ENCODE peak calls at places on chromosomes 3 and 15, in five cellular contexts. One of them, this sample, is unnamed.

GRCh38 chr3:178001670-178002101 is 534.5 kb upstream of the KCNMB2 start:
- DNase-seq in hepatocyte: no peak
- DNase-seq in left ventricle myocardium inferior: no peak
- DNase-seq in Peyer's patch: no peak
- DNase-seq in uterus: no peak
- DNase-seq in this sample: no peak

GRCh38 chr15:43215961-43216360 is 4.9 kb downstream of the EPB42 start:
- DNase-seq in hepatocyte: no peak
- DNase-seq in left ventricle myocardium inferior: no peak
- DNase-seq in Peyer's patch: no peak
- DNase-seq in uterus: no peak
- DNase-seq in this sample: no peak

GRCh38 chr15:60399931-60400330 is 2.1 kb upstream of the ANXA2 start:
- DNase-seq in hepatocyte: no peak
- DNase-seq in left ventricle myocardium inferior: no peak
- DNase-seq in Peyer's patch: no peak
- DNase-seq in uterus: no peak
- DNase-seq in this sample: no peak

GRCh38 chr15:31013863-31014607 is 22.6 kb upstream of the MTMR10 start:
- DNase-seq in hepatocyte: no peak
- DNase-seq in left ventricle myocardium inferior: no peak
- DNase-seq in Peyer's patch: no peak
- DNase-seq in uterus: no peak
- DNase-seq in this sample: no peak

GRCh38 chr15:59611277-59612260 is at the start of gene GCNT3:
- DNase-seq in hepatocyte: peak
- DNase-seq in left ventricle myocardium inferior: no peak
- DNase-seq in Peyer's patch: no peak
- DNase-seq in uterus: no peak
- DNase-seq in this sample: no peak

GRCh38 chr3:131503328-131503650 is 518 bp upstream of the MRPL3 start:
- DNase-seq in hepatocyte: no peak
- DNase-seq in left ventricle myocardium inferior: no peak
- DNase-seq in Peyer's patch: no peak
- DNase-seq in uterus: no peak
- DNase-seq in this sample: no peak

GRCh38 chr15:42104095-42104891 is 9.9 kb upstream of the PLA2G4D start:
- DNase-seq in hepatocyte: no peak
- DNase-seq in left ventricle myocardium inferior: no peak
- DNase-seq in Peyer's patch: no peak
- DNase-seq in uterus: no peak
- DNase-seq in this sample: no peak

GRCh38 chr15:40595773-40596172 is 1.7 kb downstream of the KNL1 start:
- DNase-seq in hepatocyte: no peak
- DNase-seq in left ventricle myocardium inferior: no peak
- DNase-seq in Peyer's patch: no peak
- DNase-seq in uterus: no peak
- DNase-seq in this sample: no peak

GRCh38 chr3:36489106-36489505 is 108.8 kb downstream of the STAC start:
- DNase-seq in hepatocyte: no peak
- DNase-seq in left ventricle myocardium inferior: no peak
- DNase-seq in Peyer's patch: no peak
- DNase-seq in uterus: no peak
- DNase-seq in this sample: no peak

GRCh38 chr3:8606666-8607065 is 37.9 kb downstream of the SSUH2 start:
- DNase-seq in hepatocyte: no peak
- DNase-seq in left ventricle myocardium inferior: no peak
- DNase-seq in Peyer's patch: no peak
- DNase-seq in uterus: no peak
- DNase-seq in this sample: no peak

GRCh38 chr3:11140054-11140712 is 14.1 kb upstream of the HRH1 start:
- DNase-seq in hepatocyte: peak
- DNase-seq in left ventricle myocardium inferior: no peak
- DNase-seq in Peyer's patch: peak
- DNase-seq in uterus: no peak
- DNase-seq in this sample: no peak

GRCh38 chr3:184459355-184459754 is 79.5 kb downstream of the CHRD start:
- DNase-seq in hepatocyte: no peak
- DNase-seq in left ventricle myocardium inferior: no peak
- DNase-seq in Peyer's patch: no peak
- DNase-seq in uterus: no peak
- DNase-seq in this sample: no peak

GRCh38 chr3:195061756-195062655 is 209.0 kb downstream of the XXYLT1 start:
- DNase-seq in hepatocyte: no peak
- DNase-seq in left ventricle myocardium inferior: no peak
- DNase-seq in Peyer's patch: peak
- DNase-seq in uterus: no peak
- DNase-seq in this sample: no peak

GRCh38 chr3:187919990-187920389 is 174.7 kb upstream of the BCL6 start:
- DNase-seq in hepatocyte: no peak
- DNase-seq in left ventricle myocardium inferior: no peak
- DNase-seq in Peyer's patch: no peak
- DNase-seq in uterus: no peak
- DNase-seq in this sample: no peak

GRCh38 chr15:64877435-64877834 is 34.3 kb upstream of the ANKDD1A start:
- DNase-seq in hepatocyte: no peak
- DNase-seq in left ventricle myocardium inferior: peak
- DNase-seq in Peyer's patch: no peak
- DNase-seq in uterus: peak
- DNase-seq in this sample: no peak

GRCh38 chr3:170776887-170777551 is 93.0 kb downstream of the RPL22L1 start:
- DNase-seq in hepatocyte: no peak
- DNase-seq in left ventricle myocardium inferior: no peak
- DNase-seq in Peyer's patch: no peak
- DNase-seq in uterus: no peak
- DNase-seq in this sample: no peak

GRCh38 chr3:126350502-126351085 is 6.6 kb downstream of the KLF15 start:
- DNase-seq in hepatocyte: no peak
- DNase-seq in left ventricle myocardium inferior: no peak
- DNase-seq in Peyer's patch: peak
- DNase-seq in uterus: peak
- DNase-seq in this sample: no peak

GRCh38 chr15:77144492-77145070 is 73.7 kb upstream of the TSPAN3 start:
- DNase-seq in hepatocyte: peak
- DNase-seq in left ventricle myocardium inferior: no peak
- DNase-seq in Peyer's patch: no peak
- DNase-seq in uterus: no peak
- DNase-seq in this sample: no peak

GRCh38 chr3:11953350-11953749 is 50.8 kb upstream of the SYN2 start:
- DNase-seq in hepatocyte: no peak
- DNase-seq in left ventricle myocardium inferior: no peak
- DNase-seq in Peyer's patch: no peak
- DNase-seq in uterus: no peak
- DNase-seq in this sample: no peak

GRCh38 chr3:31277582-31277981 is 255.1 kb upstream of the STT3B start:
- DNase-seq in hepatocyte: no peak
- DNase-seq in left ventricle myocardium inferior: no peak
- DNase-seq in Peyer's patch: no peak
- DNase-seq in uterus: no peak
- DNase-seq in this sample: no peak

GRCh38 chr3:165233521-165234195 is 37.5 kb upstream of the SLITRK3 start:
- DNase-seq in hepatocyte: peak
- DNase-seq in left ventricle myocardium inferior: no peak
- DNase-seq in Peyer's patch: no peak
- DNase-seq in uterus: no peak
- DNase-seq in this sample: peak

GRCh38 chr3:66038726-66039589 is at the start of gene MAGI1:
- DNase-seq in hepatocyte: peak
- DNase-seq in left ventricle myocardium inferior: peak
- DNase-seq in Peyer's patch: peak
- DNase-seq in uterus: peak
- DNase-seq in this sample: peak

GRCh38 chr3:100076544-100077529 is 37.5 kb downstream of the FILIP1L start:
- DNase-seq in hepatocyte: peak
- DNase-seq in left ventricle myocardium inferior: no peak
- DNase-seq in Peyer's patch: no peak
- DNase-seq in uterus: no peak
- DNase-seq in this sample: no peak

GRCh38 chr15:25905140-25905539 is 42.0 kb upstream of the ATP10A start:
- DNase-seq in hepatocyte: no peak
- DNase-seq in left ventricle myocardium inferior: no peak
- DNase-seq in Peyer's patch: no peak
- DNase-seq in uterus: no peak
- DNase-seq in this sample: no peak

GRCh38 chr3:178482981-178483380 is 53.3 kb upstream of the KCNMB2 start:
- DNase-seq in hepatocyte: no peak
- DNase-seq in left ventricle myocardium inferior: no peak
- DNase-seq in Peyer's patch: no peak
- DNase-seq in uterus: no peak
- DNase-seq in this sample: no peak

GRCh38 chr15:38758001-38758400 is 193.4 kb upstream of the RASGRP1 start:
- DNase-seq in hepatocyte: no peak
- DNase-seq in left ventricle myocardium inferior: no peak
- DNase-seq in Peyer's patch: no peak
- DNase-seq in uterus: no peak
- DNase-seq in this sample: no peak

GRCh38 chr15:43107741-43108140 is 1.9 kb upstream of the UBR1 start:
- DNase-seq in hepatocyte: no peak
- DNase-seq in left ventricle myocardium inferior: no peak
- DNase-seq in Peyer's patch: no peak
- DNase-seq in uterus: no peak
- DNase-seq in this sample: no peak

GRCh38 chr15:98856540-98856907 is 151.1 kb downstream of the PGPEP1L start:
- DNase-seq in hepatocyte: no peak
- DNase-seq in left ventricle myocardium inferior: no peak
- DNase-seq in Peyer's patch: no peak
- DNase-seq in uterus: no peak
- DNase-seq in this sample: no peak

GRCh38 chr15:63605816-63606215 is 8.6 kb downstream of the FBXL22 start:
- DNase-seq in hepatocyte: no peak
- DNase-seq in left ventricle myocardium inferior: no peak
- DNase-seq in Peyer's patch: no peak
- DNase-seq in uterus: no peak
- DNase-seq in this sample: no peak

GRCh38 chr3:71629289-71630252 is 46.0 kb upstream of the FOXP1 start:
- DNase-seq in hepatocyte: no peak
- DNase-seq in left ventricle myocardium inferior: no peak
- DNase-seq in Peyer's patch: no peak
- DNase-seq in uterus: peak
- DNase-seq in this sample: no peak

GRCh38 chr3:188230962-188231361 is 77.0 kb downstream of the LPP start:
- DNase-seq in hepatocyte: no peak
- DNase-seq in left ventricle myocardium inferior: no peak
- DNase-seq in Peyer's patch: no peak
- DNase-seq in uterus: no peak
- DNase-seq in this sample: no peak

GRCh38 chr3:126316515-126316939 is 40.7 kb downstream of the KLF15 start:
- DNase-seq in hepatocyte: no peak
- DNase-seq in left ventricle myocardium inferior: no peak
- DNase-seq in Peyer's patch: no peak
- DNase-seq in uterus: no peak
- DNase-seq in this sample: no peak

GRCh38 chr15:79430901-79431635 is 1.1 kb upstream of the MINAR1 start:
- DNase-seq in hepatocyte: no peak
- DNase-seq in left ventricle myocardium inferior: no peak
- DNase-seq in Peyer's patch: no peak
- DNase-seq in uterus: no peak
- DNase-seq in this sample: peak

GRCh38 chr15:85010114-85010471 is 28.4 kb downstream of the PDE8A start:
- DNase-seq in hepatocyte: no peak
- DNase-seq in left ventricle myocardium inferior: no peak
- DNase-seq in Peyer's patch: no peak
- DNase-seq in uterus: no peak
- DNase-seq in this sample: no peak

GRCh38 chr15:74350295-74351275 is 16.9 kb downstream of the CYP11A1 start:
- DNase-seq in hepatocyte: no peak
- DNase-seq in left ventricle myocardium inferior: no peak
- DNase-seq in Peyer's patch: peak
- DNase-seq in uterus: no peak
- DNase-seq in this sample: no peak

GRCh38 chr3:28124882-28125281 is 116.5 kb upstream of the CMC1 start:
- DNase-seq in hepatocyte: no peak
- DNase-seq in left ventricle myocardium inferior: no peak
- DNase-seq in Peyer's patch: no peak
- DNase-seq in uterus: no peak
- DNase-seq in this sample: no peak
- H3K4me3 ChIP-seq in hepatocyte: no peak
- H3K4me3 ChIP-seq in left ventricle myocardium inferior: no peak
- H3K4me3 ChIP-seq in Peyer's patch: no peak
- H3K4me3 ChIP-seq in uterus: no peak
- H3K4me3 ChIP-seq in this sample: no peak

GRCh38 chr3:171813897-171814460 is 3.7 kb upstream of the PLD1 start:
- DNase-seq in hepatocyte: no peak
- DNase-seq in left ventricle myocardium inferior: no peak
- DNase-seq in Peyer's patch: no peak
- DNase-seq in uterus: no peak
- DNase-seq in this sample: no peak
- H3K27ac ChIP-seq in hepatocyte: no peak
- H3K27ac ChIP-seq in left ventricle myocardium inferior: peak
- H3K27ac ChIP-seq in Peyer's patch: no peak
- H3K27ac ChIP-seq in uterus: no peak
- H3K27ac ChIP-seq in this sample: no peak

GRCh38 chr3:13219902-13220296 is 146.7 kb upstream of the IQSEC1 start:
- DNase-seq in hepatocyte: no peak
- DNase-seq in left ventricle myocardium inferior: no peak
- DNase-seq in Peyer's patch: no peak
- DNase-seq in uterus: no peak
- DNase-seq in this sample: no peak

GRCh38 chr3:13222131-13222530 is 148.9 kb upstream of the IQSEC1 start:
- DNase-seq in hepatocyte: no peak
- DNase-seq in left ventricle myocardium inferior: no peak
- DNase-seq in Peyer's patch: no peak
- DNase-seq in uterus: no peak
- DNase-seq in this sample: no peak

GRCh38 chr3:13221491-13221890 is 148.3 kb upstream of the IQSEC1 start:
- DNase-seq in hepatocyte: no peak
- DNase-seq in left ventricle myocardium inferior: no peak
- DNase-seq in Peyer's patch: no peak
- DNase-seq in uterus: no peak
- DNase-seq in this sample: no peak

GRCh38 chr3:13219077-13219901 is 146.1 kb upstream of the IQSEC1 start:
- DNase-seq in hepatocyte: no peak
- DNase-seq in left ventricle myocardium inferior: no peak
- DNase-seq in Peyer's patch: no peak
- DNase-seq in uterus: no peak
- DNase-seq in this sample: no peak

DNA sequence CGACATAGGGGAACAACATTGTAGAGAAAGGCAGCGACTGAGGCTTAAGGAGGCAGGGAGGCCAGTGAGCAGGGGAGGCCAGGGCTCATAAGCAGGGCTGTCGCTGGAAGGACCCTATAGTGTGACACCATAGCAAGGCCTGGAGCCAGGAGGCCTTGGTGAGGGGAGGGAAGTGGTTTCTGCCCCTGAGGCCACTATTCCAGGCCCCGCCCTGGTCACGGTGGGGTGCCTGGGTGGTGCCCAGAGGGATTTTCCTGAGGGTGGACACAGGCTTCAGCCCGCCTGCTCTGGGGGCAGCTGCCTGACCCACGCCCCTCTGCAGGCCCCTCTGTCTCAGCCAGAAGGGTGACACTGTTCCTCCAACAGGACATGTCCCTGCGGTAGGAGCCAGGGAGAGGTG is 147.8 kb upstream of the IQSEC1 start:
- DNase-seq in hepatocyte: no peak
- DNase-seq in left ventricle myocardium inferior: no peak
- DNase-seq in Peyer's patch: no peak
- DNase-seq in uterus: no peak
- DNase-seq in this sample: no peak
- H3K4me3 ChIP-seq in hepatocyte: no peak
- H3K4me3 ChIP-seq in left ventricle myocardium inferior: no peak
- H3K4me3 ChIP-seq in Peyer's patch: no peak
- H3K4me3 ChIP-seq in uterus: no peak
- H3K4me3 ChIP-seq in this sample: no peak

GRCh38 chr3:50132421-50133282 is 22.5 kb upstream of the SEMA3F start:
- DNase-seq in hepatocyte: no peak
- DNase-seq in left ventricle myocardium inferior: no peak
- DNase-seq in Peyer's patch: no peak
- DNase-seq in uterus: no peak
- DNase-seq in this sample: peak
- H3K27ac ChIP-seq in hepatocyte: no peak
- H3K27ac ChIP-seq in left ventricle myocardium inferior: no peak
- H3K27ac ChIP-seq in Peyer's patch: no peak
- H3K27ac ChIP-seq in uterus: no peak
- H3K27ac ChIP-seq in this sample: no peak